ENCODE peak calls at places on chromosomes 13 and 19, in five cellular contexts. A is psoas muscle, H is iPS DF 6.9, C is ovary, B is adrenal gland. P is an unnamed sample. For H3K36me3, the result is how much of the 10 kb centered on the place peaks cover.

GRCh38 chr13:77980592-77980991 is 62.0 kb upstream of the EDNRB start:
- DNase-seq in A (no peak), H (no peak), C (no peak), B (no peak), P (no peak)

GRCh38 chr19:45938733-45939319 is 24.2 kb upstream of the NANOS2 start:
- DNase-seq in A (no peak), H (no peak), C (no peak), B (no peak), P (no peak)

GRCh38 chr13:92270990-92271389 is 872.6 kb downstream of the GPC5 start:
- DNase-seq in A (no peak), H (no peak), C (no peak), B (no peak), P (no peak)

GRCh38 chr13:99339736-99340392 is 32.7 kb upstream of the GPR183 start:
- DNase-seq in A (no peak), H (no peak), C (no peak), B (no peak), P (no peak)

GRCh38 chr13:91358384-91358776 is 10.9 kb downstream of the MIR17HG start:
- DNase-seq in A (no peak), H (no peak), C (no peak), B (no peak), P (no peak)

GRCh38 chr19:6076291-6076665 is 34.0 kb downstream of the RFX2 start:
- DNase-seq in A (no peak), H (no peak), C (no peak), B (no peak), P (peak)

GRCh38 chr19:30719991-30720329 is 347.8 kb downstream of the ZNF536 start:
- DNase-seq in A (no peak), H (no peak), C (peak), B (peak), P (peak)

GRCh38 chr19:12676928-12677327 is 4.8 kb downstream of the DHPS start:
- DNase-seq in A (no peak), H (no peak), C (peak), B (no peak), P (no peak)

GRCh38 chr19:5578094-5578846 is 10.5 kb upstream of the TINCR start:
- DNase-seq in A (peak), H (no peak), C (peak), B (no peak), P (peak)

GRCh38 chr19:5983367-5983955 is 5.5 kb upstream of the RANBP3 start:
- DNase-seq in A (no peak), H (no peak), C (no peak), B (no peak), P (no peak)

GRCh38 chr13:21579754-21580316 is 24.1 kb downstream of the MICU2 start:
- DNase-seq in A (no peak), H (no peak), C (no peak), B (no peak), P (no peak)

GRCh38 chr19:38057954-38058690 is 151.1 kb downstream of the SIPA1L3 start:
- DNase-seq in A (no peak), H (no peak), C (no peak), B (no peak), P (no peak)

GRCh38 chr13:37531054-37531453 is 67.5 kb downstream of the POSTN start:
- DNase-seq in A (no peak), H (no peak), C (no peak), B (no peak), P (no peak)

GRCh38 chr13:76293346-76293745 is 592.9 kb downstream of the KCTD12 start:
- DNase-seq in A (no peak), H (no peak), C (no peak), B (no peak), P (no peak)

GRCh38 chr13:20231839-20232555 is at the start of gene GJB6:
- DNase-seq in A (no peak), H (no peak), C (no peak), B (no peak), P (no peak)

GRCh38 chr13:78657699-78658629 is 991 bp downstream of the OBI1 start:
- DNase-seq in A (no peak), H (peak), C (no peak), B (no peak), P (no peak)

GRCh38 chr19:44552324-44552723 is 22.8 kb upstream of the CEACAM20 start:
- DNase-seq in A (no peak), H (peak), C (no peak), B (no peak), P (no peak)

GRCh38 chr19:870963-871401 is 11.5 kb downstream of the CFD start:
- DNase-seq in A (no peak), H (no peak), C (peak), B (peak), P (peak)

GRCh38 chr19:28920269-28921066 is 292.5 kb downstream of the UQCRFS1 start:
- DNase-seq in A (no peak), H (no peak), C (no peak), B (no peak), P (no peak)

GRCh38 chr19:34475026-34475974 is 6.3 kb upstream of the WTIP start:
- DNase-seq in A (no peak), H (no peak), C (no peak), B (no peak), P (no peak)

GRCh38 chr13:33321686-33322473 is 36.3 kb upstream of the STARD13 start:
- DNase-seq in A (no peak), H (no peak), C (no peak), B (no peak), P (no peak)

GRCh38 chr13:98821372-98822237 is 69.1 kb upstream of the SLC15A1 start:
- DNase-seq in A (no peak), H (no peak), C (no peak), B (peak), P (no peak)

GRCh38 chr19:5430237-5430636 is 25.0 kb upstream of the ZNRF4 start:
- DNase-seq in A (no peak), H (no peak), C (no peak), B (no peak), P (no peak)

GRCh38 chr19:12745166-12745897 is 6.3 kb upstream of the BEST2 start:
- DNase-seq in A (no peak), H (no peak), C (no peak), B (no peak), P (no peak)

GRCh38 chr13:97892717-97893116 is 60.8 kb upstream of the IPO5 start:
- DNase-seq in A (no peak), H (no peak), C (no peak), B (no peak), P (no peak)

GRCh38 chr19:29549105-29550070 is 23.6 kb downstream of the VSTM2B start:
- DNase-seq in A (no peak), H (no peak), C (no peak), B (no peak), P (peak)

GRCh38 chr19:21568816-21569496 is 63.6 kb downstream of the ZNF429 start:
- DNase-seq in A (peak), H (no peak), C (peak), B (peak), P (peak)

GRCh38 chr13:29498426-29499040 is 97.0 kb downstream of the SLC7A1 start:
- DNase-seq in A (no peak), H (no peak), C (no peak), B (no peak), P (no peak)

GRCh38 chr19:28586501-28586900 is 626.5 kb downstream of the UQCRFS1 start:
- DNase-seq in A (no peak), H (no peak), C (no peak), B (no peak), P (no peak)

GRCh38 chr13:106738279-106738678 is 170.3 kb upstream of the ARGLU1 start:
- DNase-seq in A (no peak), H (no peak), C (no peak), B (no peak), P (no peak)

GRCh38 chr19:12139309-12139708 is 841 bp downstream of the ZNF20 start:
- DNase-seq in A (no peak), H (no peak), C (no peak), B (no peak), P (no peak)

DNA sequence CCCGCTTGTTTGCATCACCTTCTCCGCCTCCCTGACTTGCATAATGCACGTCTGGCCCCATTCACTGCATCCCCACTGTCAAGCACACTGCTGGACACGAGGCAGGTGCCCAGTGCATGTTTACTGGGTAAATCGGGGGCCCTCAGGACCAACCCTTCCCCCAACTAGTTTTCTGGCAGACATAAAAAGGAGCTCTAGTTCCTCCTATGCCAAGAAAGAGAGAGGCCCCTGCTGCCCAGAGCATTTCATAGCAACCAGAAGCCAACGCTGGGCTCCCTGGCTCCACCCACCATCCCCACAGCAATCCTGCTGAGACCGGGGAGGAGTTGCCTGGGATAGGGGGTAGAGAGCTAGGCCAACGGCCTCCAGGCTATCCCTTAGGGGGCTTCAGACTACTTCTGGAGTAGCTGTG is 23.2 kb downstream of the ANKRD27 start:
- DNase-seq in A (no peak), H (no peak), C (no peak), B (no peak), P (peak)
- H3K36me3 ChIP-seq in A (under half), H (under half), C (under half), B (under half), P (half or more)

GRCh38 chr13:26486550-26486949 is 70.9 kb upstream of the WASF3 start:
- DNase-seq in A (no peak), H (no peak), C (no peak), B (no peak), P (peak)
- H3K27ac ChIP-seq in A (no peak), H (no peak), C (no peak), B (no peak), P (peak)

DNA sequence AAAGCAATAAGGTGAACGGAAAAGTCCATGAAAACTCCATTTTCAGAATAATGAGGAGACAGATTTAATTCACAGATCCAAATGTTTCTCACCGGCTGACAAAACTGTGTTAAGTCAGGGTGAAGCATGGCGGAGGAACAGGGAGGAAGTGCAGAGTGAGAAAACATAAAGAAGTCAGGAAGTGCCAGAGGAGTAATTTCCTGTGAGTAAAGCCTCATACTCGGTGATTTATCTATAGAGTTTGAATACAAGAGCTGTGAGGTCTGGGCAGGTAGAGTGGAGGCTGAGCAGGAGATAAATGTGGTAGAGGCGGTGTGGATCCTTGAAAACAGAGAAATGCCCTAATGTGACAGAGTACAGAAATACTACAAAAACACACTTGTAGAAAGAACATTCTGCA is 11.4 kb downstream of the CARD8 start:
- DNase-seq in A (no peak), H (no peak), C (no peak), B (no peak), P (no peak)
- H3K36me3 ChIP-seq in A (half or more), H (under half), C (under half), B (under half), P (half or more)

DNA sequence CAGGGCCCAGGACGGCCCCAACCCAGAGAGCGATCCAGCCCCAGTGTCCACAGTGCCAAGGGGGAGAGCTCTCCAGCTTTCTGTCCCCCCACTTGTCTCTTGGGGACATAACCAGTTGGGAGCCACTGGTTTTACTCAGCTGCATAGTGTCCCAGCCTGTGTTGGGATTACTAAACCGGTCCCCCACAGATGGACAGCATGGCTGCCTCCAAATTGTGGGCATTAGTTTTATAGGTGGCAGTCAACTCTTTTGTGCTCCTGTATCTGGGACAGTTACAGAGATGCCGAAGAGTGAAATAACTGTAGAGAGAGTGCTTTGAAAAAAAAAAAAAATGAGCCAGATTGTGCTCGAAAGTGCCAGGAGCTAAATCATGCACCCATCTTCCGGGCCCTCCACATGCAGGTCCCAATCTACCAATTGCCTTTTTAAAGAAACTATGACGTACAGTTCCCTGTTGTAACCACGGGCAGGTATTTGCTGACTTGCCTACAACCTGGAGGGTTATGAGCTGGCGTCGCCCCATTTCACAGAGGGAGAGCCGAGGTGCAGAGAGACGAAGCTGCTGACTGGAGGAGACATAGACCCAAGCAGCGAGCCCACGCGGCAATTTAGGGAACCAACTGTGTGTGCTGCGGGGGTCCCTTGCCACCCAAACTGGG is 2.4 kb upstream of the NFIC start:
- DNase-seq in A (no peak), H (no peak), C (peak), B (peak), P (no peak)
- H3K27ac ChIP-seq in A (peak), H (no peak), C (no peak), B (no peak), P (no peak)

GRCh38 chr13:46173656-46174055 is 8.3 kb downstream of the LCP1 start:
- DNase-seq in A (no peak), H (no peak), C (no peak), B (no peak), P (no peak)
- H3K36me3 ChIP-seq in A (under half), H (under half), C (under half), B (under half), P (under half)

DNA sequence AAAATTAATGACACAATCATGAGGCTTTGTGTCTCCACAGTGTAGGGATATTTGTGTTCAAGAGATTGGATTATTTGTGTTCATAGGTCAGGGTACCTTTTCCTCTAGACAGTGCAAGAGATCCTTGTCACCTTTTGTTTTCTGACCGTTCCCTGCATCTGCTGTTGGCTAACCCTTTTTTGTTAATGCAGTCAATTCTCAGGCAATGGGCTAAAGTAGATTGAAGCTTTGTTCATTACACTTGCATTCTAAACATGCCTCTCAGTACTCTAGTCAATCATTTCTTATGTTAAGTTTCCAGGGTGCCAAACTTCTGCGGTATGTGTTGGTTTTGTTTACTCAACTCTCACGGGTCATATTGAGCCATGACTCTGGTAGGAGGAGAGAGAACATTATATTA is 1.8 kb upstream of the MED4 start:
- DNase-seq in A (no peak), H (no peak), C (no peak), B (no peak), P (no peak)
- H3K27ac ChIP-seq in A (no peak), H (no peak), C (no peak), B (no peak), P (no peak)

DNA sequence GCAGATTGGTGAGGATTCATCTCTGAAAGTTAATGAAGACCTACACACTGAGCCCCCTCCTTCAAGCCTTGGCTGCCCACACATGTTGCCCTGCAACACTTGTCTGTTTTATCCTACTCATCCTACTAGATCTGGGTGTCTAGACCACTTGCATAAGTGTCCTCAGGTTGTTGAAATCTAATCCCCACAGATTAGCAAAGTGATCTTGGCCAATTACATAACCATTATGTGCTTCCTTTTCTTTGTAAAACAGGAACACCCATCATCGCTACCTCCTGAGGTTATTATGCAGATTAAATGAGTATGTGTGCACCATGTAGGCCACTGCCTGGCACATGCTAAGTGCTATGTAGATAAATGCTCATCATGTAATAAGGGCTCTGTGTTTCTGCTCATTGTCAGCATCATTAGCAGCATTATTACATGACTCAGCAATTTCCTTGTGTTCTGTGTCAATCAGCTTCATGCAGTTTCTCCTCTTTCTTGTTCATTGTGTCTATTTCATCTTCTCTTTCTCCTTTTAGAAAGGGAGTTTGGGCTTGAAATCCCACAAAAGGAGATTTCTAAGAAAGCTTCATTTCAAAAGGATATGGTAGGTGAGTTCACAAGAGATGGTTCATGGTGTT is 15.1 kb downstream of the ZNF175 start:
- DNase-seq in A (no peak), H (no peak), C (no peak), B (no peak), P (no peak)
- H3K36me3 ChIP-seq in A (half or more), H (under half), C (under half), B (under half), P (half or more)

GRCh38 chr13:48265217-48265815 is 32.3 kb downstream of the ITM2B start:
- DNase-seq in A (no peak), H (no peak), C (no peak), B (no peak), P (no peak)
- H3K27ac ChIP-seq in A (peak), H (no peak), C (no peak), B (no peak), P (no peak)

GRCh38 chr19:7355871-7356270 is 7.1 kb downstream of the ARHGEF18 start:
- DNase-seq in A (no peak), H (no peak), C (peak), B (no peak), P (no peak)

GRCh38 chr19:7351861-7352260 is 3.1 kb downstream of the ARHGEF18 start:
- DNase-seq in A (no peak), H (no peak), C (no peak), B (no peak), P (no peak)

GRCh38 chr19:7356899-7357627 is 8.3 kb downstream of the ARHGEF18 start:
- DNase-seq in A (no peak), H (no peak), C (no peak), B (no peak), P (no peak)

GRCh38 chr19:7358102-7358597 is 9.4 kb downstream of the ARHGEF18 start:
- DNase-seq in A (no peak), H (no peak), C (no peak), B (no peak), P (no peak)

GRCh38 chr19:7355151-7355845 is 6.6 kb downstream of the ARHGEF18 start:
- DNase-seq in A (no peak), H (no peak), C (peak), B (peak), P (no peak)
- H3K36me3 ChIP-seq in A (under half), H (under half), C (under half), B (under half), P (under half)